ENCODE peak calls at places on chromosomes 5 and 9, in seven cellular contexts. One of them, this sample, is unnamed. For H3K27me3, the result is how much of the 10 kb centered on the place peaks cover.

GRCh38 chr9:122127396-122127798 is 32.2 kb downstream of the NDUFA8 start:
- DNase-seq in adrenal gland: no peak
- DNase-seq in IMR-90: no peak
- DNase-seq in AG04450: no peak
- DNase-seq in naive thymus-derived CD4-positive, alpha-beta T cell: no peak
- DNase-seq in CD4-positive, alpha-beta memory T cell: no peak
- DNase-seq in stomach: no peak
- DNase-seq in this sample: no peak

GRCh38 chr5:43313854-43314457 is 744 bp upstream of the HMGCS1 start:
- DNase-seq in adrenal gland: peak
- DNase-seq in IMR-90: no peak
- DNase-seq in AG04450: no peak
- DNase-seq in naive thymus-derived CD4-positive, alpha-beta T cell: no peak
- DNase-seq in CD4-positive, alpha-beta memory T cell: no peak
- DNase-seq in stomach: no peak
- DNase-seq in this sample: no peak

GRCh38 chr5:143219696-143220095 is 183.8 kb downstream of the NR3C1 start:
- DNase-seq in adrenal gland: peak
- DNase-seq in IMR-90: peak
- DNase-seq in AG04450: no peak
- DNase-seq in naive thymus-derived CD4-positive, alpha-beta T cell: no peak
- DNase-seq in CD4-positive, alpha-beta memory T cell: no peak
- DNase-seq in stomach: no peak
- DNase-seq in this sample: no peak

GRCh38 chr5:54045077-54045792 is 265.1 kb downstream of the ARL15 start:
- DNase-seq in adrenal gland: no peak
- DNase-seq in IMR-90: no peak
- DNase-seq in AG04450: no peak
- DNase-seq in naive thymus-derived CD4-positive, alpha-beta T cell: no peak
- DNase-seq in CD4-positive, alpha-beta memory T cell: no peak
- DNase-seq in stomach: peak
- DNase-seq in this sample: no peak

GRCh38 chr5:36066540-36067210 is at the start of gene UGT3A2:
- DNase-seq in adrenal gland: no peak
- DNase-seq in IMR-90: no peak
- DNase-seq in AG04450: no peak
- DNase-seq in naive thymus-derived CD4-positive, alpha-beta T cell: no peak
- DNase-seq in CD4-positive, alpha-beta memory T cell: no peak
- DNase-seq in stomach: no peak
- DNase-seq in this sample: no peak

GRCh38 chr9:87701931-87702421 is 23.9 kb upstream of the CTSL start:
- DNase-seq in adrenal gland: no peak
- DNase-seq in IMR-90: no peak
- DNase-seq in AG04450: no peak
- DNase-seq in naive thymus-derived CD4-positive, alpha-beta T cell: no peak
- DNase-seq in CD4-positive, alpha-beta memory T cell: no peak
- DNase-seq in stomach: no peak
- DNase-seq in this sample: no peak

GRCh38 chr5:28473531-28474107 is 1435.2 kb upstream of the CDH9 start:
- DNase-seq in adrenal gland: no peak
- DNase-seq in IMR-90: no peak
- DNase-seq in AG04450: no peak
- DNase-seq in naive thymus-derived CD4-positive, alpha-beta T cell: no peak
- DNase-seq in CD4-positive, alpha-beta memory T cell: no peak
- DNase-seq in stomach: no peak
- DNase-seq in this sample: no peak

GRCh38 chr5:129904667-129905466 is 602 bp downstream of the CHSY3 start:
- DNase-seq in adrenal gland: peak
- DNase-seq in IMR-90: no peak
- DNase-seq in AG04450: no peak
- DNase-seq in naive thymus-derived CD4-positive, alpha-beta T cell: no peak
- DNase-seq in CD4-positive, alpha-beta memory T cell: no peak
- DNase-seq in stomach: no peak
- DNase-seq in this sample: peak

GRCh38 chr5:97750576-97750975 is 567.5 kb upstream of the RIOK2 start:
- DNase-seq in adrenal gland: no peak
- DNase-seq in IMR-90: no peak
- DNase-seq in AG04450: no peak
- DNase-seq in naive thymus-derived CD4-positive, alpha-beta T cell: no peak
- DNase-seq in CD4-positive, alpha-beta memory T cell: no peak
- DNase-seq in stomach: no peak
- DNase-seq in this sample: no peak

GRCh38 chr5:27784317-27784716 is 745.9 kb upstream of the CDH9 start:
- DNase-seq in adrenal gland: no peak
- DNase-seq in IMR-90: no peak
- DNase-seq in AG04450: no peak
- DNase-seq in naive thymus-derived CD4-positive, alpha-beta T cell: no peak
- DNase-seq in CD4-positive, alpha-beta memory T cell: no peak
- DNase-seq in stomach: no peak
- DNase-seq in this sample: no peak

GRCh38 chr9:130936285-130937117 is 2.5 kb downstream of the FIBCD1 start:
- DNase-seq in adrenal gland: peak
- DNase-seq in IMR-90: peak
- DNase-seq in AG04450: no peak
- DNase-seq in naive thymus-derived CD4-positive, alpha-beta T cell: no peak
- DNase-seq in CD4-positive, alpha-beta memory T cell: no peak
- DNase-seq in stomach: no peak
- DNase-seq in this sample: no peak

GRCh38 chr9:127707766-127708165 is 978 bp downstream of the CFAP157 start:
- DNase-seq in adrenal gland: no peak
- DNase-seq in IMR-90: no peak
- DNase-seq in AG04450: no peak
- DNase-seq in naive thymus-derived CD4-positive, alpha-beta T cell: no peak
- DNase-seq in CD4-positive, alpha-beta memory T cell: peak
- DNase-seq in stomach: no peak
- DNase-seq in this sample: no peak

GRCh38 chr5:148374693-148375360 is 8.9 kb upstream of the FBXO38 start:
- DNase-seq in adrenal gland: peak
- DNase-seq in IMR-90: peak
- DNase-seq in AG04450: no peak
- DNase-seq in naive thymus-derived CD4-positive, alpha-beta T cell: peak
- DNase-seq in CD4-positive, alpha-beta memory T cell: peak
- DNase-seq in stomach: peak
- DNase-seq in this sample: no peak

GRCh38 chr9:120926397-120926928 is at the start of gene TRAF1:
- DNase-seq in adrenal gland: no peak
- DNase-seq in IMR-90: peak
- DNase-seq in AG04450: no peak
- DNase-seq in naive thymus-derived CD4-positive, alpha-beta T cell: no peak
- DNase-seq in CD4-positive, alpha-beta memory T cell: no peak
- DNase-seq in stomach: no peak
- DNase-seq in this sample: no peak

GRCh38 chr9:35293381-35293780 is 131.6 kb downstream of the UNC13B start:
- DNase-seq in adrenal gland: no peak
- DNase-seq in IMR-90: no peak
- DNase-seq in AG04450: no peak
- DNase-seq in naive thymus-derived CD4-positive, alpha-beta T cell: no peak
- DNase-seq in CD4-positive, alpha-beta memory T cell: no peak
- DNase-seq in stomach: no peak
- DNase-seq in this sample: no peak

GRCh38 chr9:93599571-93600403 is 23.4 kb downstream of the PHF2 start:
- DNase-seq in adrenal gland: no peak
- DNase-seq in IMR-90: no peak
- DNase-seq in AG04450: no peak
- DNase-seq in naive thymus-derived CD4-positive, alpha-beta T cell: no peak
- DNase-seq in CD4-positive, alpha-beta memory T cell: no peak
- DNase-seq in stomach: no peak
- DNase-seq in this sample: no peak

GRCh38 chr5:176860381-176860780 is 38.8 kb downstream of the HK3 start:
- DNase-seq in adrenal gland: no peak
- DNase-seq in IMR-90: no peak
- DNase-seq in AG04450: no peak
- DNase-seq in naive thymus-derived CD4-positive, alpha-beta T cell: no peak
- DNase-seq in CD4-positive, alpha-beta memory T cell: no peak
- DNase-seq in stomach: no peak
- DNase-seq in this sample: no peak

GRCh38 chr5:176859916-176860315 is 39.2 kb downstream of the HK3 start:
- DNase-seq in adrenal gland: no peak
- DNase-seq in IMR-90: no peak
- DNase-seq in AG04450: no peak
- DNase-seq in naive thymus-derived CD4-positive, alpha-beta T cell: no peak
- DNase-seq in CD4-positive, alpha-beta memory T cell: no peak
- DNase-seq in stomach: no peak
- DNase-seq in this sample: no peak

GRCh38 chr5:176855598-176855997 is 43.5 kb downstream of the HK3 start:
- DNase-seq in adrenal gland: no peak
- DNase-seq in IMR-90: no peak
- DNase-seq in AG04450: no peak
- DNase-seq in naive thymus-derived CD4-positive, alpha-beta T cell: no peak
- DNase-seq in CD4-positive, alpha-beta memory T cell: no peak
- DNase-seq in stomach: no peak
- DNase-seq in this sample: no peak

GRCh38 chr5:176856746-176857145 is 42.4 kb downstream of the HK3 start:
- DNase-seq in adrenal gland: no peak
- DNase-seq in IMR-90: no peak
- DNase-seq in AG04450: no peak
- DNase-seq in naive thymus-derived CD4-positive, alpha-beta T cell: no peak
- DNase-seq in CD4-positive, alpha-beta memory T cell: no peak
- DNase-seq in stomach: no peak
- DNase-seq in this sample: no peak

DNA sequence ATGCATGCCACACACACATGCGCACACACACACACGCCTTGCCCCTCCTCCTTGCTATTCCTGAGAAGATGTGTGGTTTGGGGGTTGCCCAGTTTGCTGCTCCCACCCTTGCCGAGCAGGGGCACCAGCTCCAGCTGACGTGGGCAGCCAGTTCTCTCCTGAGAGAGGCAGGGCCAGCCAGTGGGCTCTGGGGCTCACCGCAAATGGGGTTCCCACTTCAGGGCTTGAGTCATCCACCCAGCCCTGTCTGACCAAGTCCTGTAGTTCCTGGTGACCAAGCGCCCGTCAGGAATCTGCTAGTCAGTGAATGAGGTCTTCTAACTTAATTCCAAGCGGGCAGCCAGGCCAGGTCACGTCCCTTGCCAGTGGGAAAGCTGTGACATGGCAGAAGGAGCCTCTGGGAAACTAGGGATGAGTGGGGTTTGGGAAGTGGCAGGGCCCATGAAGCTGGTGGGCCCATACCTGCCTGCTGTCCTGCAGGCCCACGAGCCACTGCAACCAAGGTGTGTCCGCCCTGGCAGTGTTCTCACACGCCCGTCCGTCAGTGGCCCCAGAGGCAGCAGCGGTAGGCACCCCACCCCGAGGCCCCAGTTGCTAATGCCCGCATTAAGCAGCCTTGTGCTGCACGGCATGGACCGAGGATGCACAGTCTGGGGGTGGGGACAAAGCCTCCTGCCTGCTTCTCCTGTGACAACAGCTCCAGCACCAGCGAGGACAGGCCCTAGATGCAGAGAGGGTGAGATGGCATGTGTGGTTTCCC is 41.5 kb downstream of the HK3 start:
- DNase-seq in adrenal gland: no peak
- DNase-seq in IMR-90: no peak
- DNase-seq in AG04450: no peak
- DNase-seq in naive thymus-derived CD4-positive, alpha-beta T cell: no peak
- DNase-seq in CD4-positive, alpha-beta memory T cell: no peak
- DNase-seq in stomach: no peak
- DNase-seq in this sample: no peak
- H3K27me3 ChIP-seq in adrenal gland: under half
- H3K27me3 ChIP-seq in IMR-90: half or more
- H3K27me3 ChIP-seq in AG04450: under half
- H3K27me3 ChIP-seq in naive thymus-derived CD4-positive, alpha-beta T cell: under half
- H3K27me3 ChIP-seq in CD4-positive, alpha-beta memory T cell: under half
- H3K27me3 ChIP-seq in stomach: half or more
- H3K27me3 ChIP-seq in this sample: half or more

GRCh38 chr9:82454509-82455190 is 466.1 kb downstream of the SPATA31D1 start:
- DNase-seq in adrenal gland: no peak
- DNase-seq in IMR-90: no peak
- DNase-seq in AG04450: no peak
- DNase-seq in naive thymus-derived CD4-positive, alpha-beta T cell: no peak
- DNase-seq in CD4-positive, alpha-beta memory T cell: no peak
- DNase-seq in stomach: no peak
- DNase-seq in this sample: no peak
- H3K27me3 ChIP-seq in adrenal gland: under half
- H3K27me3 ChIP-seq in IMR-90: under half
- H3K27me3 ChIP-seq in AG04450: under half
- H3K27me3 ChIP-seq in naive thymus-derived CD4-positive, alpha-beta T cell: under half
- H3K27me3 ChIP-seq in CD4-positive, alpha-beta memory T cell: under half
- H3K27me3 ChIP-seq in stomach: under half
- H3K27me3 ChIP-seq in this sample: under half

DNA sequence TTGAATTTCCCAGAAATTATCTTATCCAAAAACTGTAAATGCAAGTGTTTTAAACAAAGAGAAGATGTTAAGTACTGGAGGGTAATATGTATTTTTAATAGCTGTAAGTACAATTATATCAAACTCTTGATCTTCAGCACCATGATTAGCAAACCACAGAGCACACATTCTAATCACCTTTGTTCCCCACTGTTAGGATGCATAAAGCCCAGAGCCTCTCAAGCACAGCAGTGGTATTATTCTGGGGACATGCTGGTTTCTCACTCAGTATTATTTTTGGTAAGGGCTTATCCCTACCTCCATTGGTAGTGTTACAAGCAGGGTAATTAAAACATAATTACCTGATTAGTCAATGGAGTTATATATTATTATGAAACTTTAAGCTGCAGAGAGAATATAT is 41.7 kb downstream of the MEGF10 start:
- DNase-seq in adrenal gland: no peak
- DNase-seq in IMR-90: no peak
- DNase-seq in AG04450: no peak
- DNase-seq in naive thymus-derived CD4-positive, alpha-beta T cell: no peak
- DNase-seq in CD4-positive, alpha-beta memory T cell: no peak
- DNase-seq in stomach: no peak
- DNase-seq in this sample: no peak
- H3K27me3 ChIP-seq in adrenal gland: under half
- H3K27me3 ChIP-seq in IMR-90: under half
- H3K27me3 ChIP-seq in AG04450: under half
- H3K27me3 ChIP-seq in naive thymus-derived CD4-positive, alpha-beta T cell: under half
- H3K27me3 ChIP-seq in CD4-positive, alpha-beta memory T cell: under half
- H3K27me3 ChIP-seq in stomach: under half
- H3K27me3 ChIP-seq in this sample: under half

GRCh38 chr5:141867139-141867538 is 11.1 kb downstream of the PCDH1 start:
- DNase-seq in adrenal gland: no peak
- DNase-seq in IMR-90: no peak
- DNase-seq in AG04450: no peak
- DNase-seq in naive thymus-derived CD4-positive, alpha-beta T cell: no peak
- DNase-seq in CD4-positive, alpha-beta memory T cell: no peak
- DNase-seq in stomach: peak
- DNase-seq in this sample: no peak
- H3K27me3 ChIP-seq in adrenal gland: under half
- H3K27me3 ChIP-seq in IMR-90: under half
- H3K27me3 ChIP-seq in AG04450: under half
- H3K27me3 ChIP-seq in naive thymus-derived CD4-positive, alpha-beta T cell: under half
- H3K27me3 ChIP-seq in CD4-positive, alpha-beta memory T cell: under half
- H3K27me3 ChIP-seq in stomach: under half
- H3K27me3 ChIP-seq in this sample: under half